ENCODE peak calls at places on chromosome 22, in five cellular contexts. C is A549, I is IMR-90, G is K562, K is HepG2. N is an unnamed sample.
A peak's percentile ranks its signal among the peaks of the same experiment; 100 is the strongest.

GRCh38 chr22:37337204-37337943 is 55.1 kb downstream of the CYTH4 start:
- DNase-seq in C (peak; percentile 34), I (peak; percentile 55), G (no peak), K (no peak), N (no peak)

GRCh38 chr22:33883561-33883960 is 36.7 kb downstream of the LARGE1 start:
- DNase-seq in C (no peak), I (no peak), G (no peak), K (no peak), N (no peak)

GRCh38 chr22:50698546-50698945 is 25.9 kb downstream of the SHANK3 start:
- DNase-seq in C (no peak), I (no peak), G (no peak), K (no peak), N (no peak)

GRCh38 chr22:38258895-38259294 is 13.9 kb downstream of the TMEM184B start:
- DNase-seq in C (no peak), I (peak; percentile 91), G (no peak), K (no peak), N (no peak)

GRCh38 chr22:49571326-49571725 is 256.3 kb downstream of the BRD1 start:
- DNase-seq in C (no peak), I (no peak), G (no peak), K (no peak), N (no peak)

GRCh38 chr22:17213976-17214375 is 5.3 kb downstream of the ADA2 start:
- DNase-seq in C (peak; percentile 24), I (peak; percentile 3), G (peak; percentile 59), K (peak; percentile 21), N (peak; percentile 72)

GRCh38 chr22:27749597-27750225 is 51.8 kb downstream of the MN1 start:
- DNase-seq in C (no peak), I (peak; percentile 13), G (no peak), K (no peak), N (no peak)

GRCh38 chr22:33656808-33657628 is 263.3 kb downstream of the LARGE1 start:
- DNase-seq in C (no peak), I (no peak), G (no peak), K (no peak), N (no peak)

GRCh38 chr22:46092011-46092410 is 58.3 kb upstream of the PPARA start:
- DNase-seq in C (no peak), I (no peak), G (no peak), K (no peak), N (no peak)

GRCh38 chr22:19038728-19039447 is 83.3 kb downstream of the DGCR2 start:
- DNase-seq in C (no peak), I (no peak), G (no peak), K (no peak), N (no peak)

GRCh38 chr22:42284230-42284591 is 13.8 kb upstream of the TCF20 start:
- DNase-seq in C (no peak), I (no peak), G (no peak), K (no peak), N (no peak)

GRCh38 chr22:27668828-27669797 is 132.4 kb downstream of the MN1 start:
- DNase-seq in C (peak; percentile 87), I (peak; percentile 18), G (peak; percentile 78), K (peak; percentile 91), N (no peak)

GRCh38 chr22:46139895-46140350 is 10.4 kb upstream of the PPARA start:
- DNase-seq in C (no peak), I (no peak), G (no peak), K (peak; percentile 58), N (no peak)

GRCh38 chr22:22691716-22692701 is 47.6 kb downstream of the GGTLC2 start:
- DNase-seq in C (peak; percentile 10), I (no peak), G (no peak), K (no peak), N (no peak)

GRCh38 chr22:40855960-40856512 is 403 bp downstream of the ST13 start:
- DNase-seq in C (peak; percentile 19), I (peak; percentile 18), G (peak; percentile 60), K (no peak), N (no peak)
- TF ChIP-seq MAFK in C (no peak), I (no peak), G (no peak), K (no peak), N (no peak)

DNA sequence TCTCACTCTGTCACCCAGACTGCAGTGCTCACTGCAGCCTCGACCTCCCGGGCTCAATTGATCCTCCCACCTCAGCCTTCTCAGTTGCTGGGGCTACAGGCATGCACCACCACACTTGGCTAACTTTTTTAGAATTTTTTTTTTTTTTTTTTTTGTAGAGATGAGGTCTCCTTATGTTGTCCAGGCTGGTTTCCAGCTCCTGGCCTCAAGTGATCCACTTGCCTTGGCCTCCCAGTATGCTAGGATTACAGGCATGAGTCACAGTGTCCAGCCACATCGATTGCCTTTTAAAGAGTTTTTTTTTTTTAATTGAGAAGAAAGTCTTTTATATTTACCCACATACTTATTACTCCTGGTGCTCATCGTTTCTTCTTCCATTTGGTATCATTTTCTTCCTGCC is 30.0 kb downstream of the PARVG start:
- DNase-seq in C (no peak), I (peak; percentile 54), G (no peak), K (no peak), N (no peak)
- TF ChIP-seq MAFK in C (no peak), I (no peak), G (no peak), K (no peak), N (no peak)

GRCh38 chr22:29305836-29306174 is 645 bp upstream of the GAS2L1 start:
- DNase-seq in C (no peak), I (no peak), G (no peak), K (no peak), N (no peak)
- TF ChIP-seq MAFK in C (no peak), I (no peak), G (no peak), K (no peak), N (no peak)

GRCh38 chr22:24822471-24822870 is 16.5 kb downstream of the SGSM1 start:
- DNase-seq in C (no peak), I (no peak), G (no peak), K (no peak), N (no peak)

GRCh38 chr22:24823787-24824186 is 17.8 kb downstream of the SGSM1 start:
- DNase-seq in C (no peak), I (no peak), G (no peak), K (no peak), N (no peak)

GRCh38 chr22:24819487-24819886 is 13.5 kb downstream of the SGSM1 start:
- DNase-seq in C (no peak), I (no peak), G (no peak), K (no peak), N (no peak)

GRCh38 chr22:24816841-24817240 is 10.8 kb downstream of the SGSM1 start:
- DNase-seq in C (no peak), I (no peak), G (no peak), K (no peak), N (no peak)

DNA sequence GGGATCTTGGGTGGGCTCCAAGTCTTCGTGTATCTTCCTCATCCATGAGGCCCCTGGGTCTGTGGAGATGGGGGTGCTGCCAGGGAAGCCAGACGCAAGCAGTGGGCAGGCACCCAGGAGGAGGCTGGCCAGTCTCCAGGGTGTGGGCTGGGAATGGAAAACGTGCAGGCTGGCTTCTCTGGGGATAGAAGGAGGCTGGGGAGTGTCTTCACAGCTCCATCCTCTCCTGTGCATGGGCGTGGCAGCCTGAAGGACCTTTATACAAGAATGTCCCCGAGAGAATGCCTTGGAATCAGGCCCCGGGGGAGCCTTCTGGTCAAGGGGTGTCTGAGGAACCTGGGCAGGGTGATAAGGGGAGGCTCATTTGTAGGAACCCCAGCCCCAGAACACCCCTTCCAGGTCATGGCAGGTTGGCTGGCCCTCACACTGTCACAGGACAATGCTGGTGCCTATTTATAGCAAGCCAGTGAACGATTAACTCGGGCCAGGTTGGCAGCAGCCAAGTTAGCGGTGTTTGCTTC is 14.0 kb downstream of the SGSM1 start:
- DNase-seq in C (peak; percentile 37), I (no peak), G (no peak), K (no peak), N (no peak)
- TF ChIP-seq MAFK in C (no peak), I (no peak), G (no peak), K (no peak), N (no peak)

DNA sequence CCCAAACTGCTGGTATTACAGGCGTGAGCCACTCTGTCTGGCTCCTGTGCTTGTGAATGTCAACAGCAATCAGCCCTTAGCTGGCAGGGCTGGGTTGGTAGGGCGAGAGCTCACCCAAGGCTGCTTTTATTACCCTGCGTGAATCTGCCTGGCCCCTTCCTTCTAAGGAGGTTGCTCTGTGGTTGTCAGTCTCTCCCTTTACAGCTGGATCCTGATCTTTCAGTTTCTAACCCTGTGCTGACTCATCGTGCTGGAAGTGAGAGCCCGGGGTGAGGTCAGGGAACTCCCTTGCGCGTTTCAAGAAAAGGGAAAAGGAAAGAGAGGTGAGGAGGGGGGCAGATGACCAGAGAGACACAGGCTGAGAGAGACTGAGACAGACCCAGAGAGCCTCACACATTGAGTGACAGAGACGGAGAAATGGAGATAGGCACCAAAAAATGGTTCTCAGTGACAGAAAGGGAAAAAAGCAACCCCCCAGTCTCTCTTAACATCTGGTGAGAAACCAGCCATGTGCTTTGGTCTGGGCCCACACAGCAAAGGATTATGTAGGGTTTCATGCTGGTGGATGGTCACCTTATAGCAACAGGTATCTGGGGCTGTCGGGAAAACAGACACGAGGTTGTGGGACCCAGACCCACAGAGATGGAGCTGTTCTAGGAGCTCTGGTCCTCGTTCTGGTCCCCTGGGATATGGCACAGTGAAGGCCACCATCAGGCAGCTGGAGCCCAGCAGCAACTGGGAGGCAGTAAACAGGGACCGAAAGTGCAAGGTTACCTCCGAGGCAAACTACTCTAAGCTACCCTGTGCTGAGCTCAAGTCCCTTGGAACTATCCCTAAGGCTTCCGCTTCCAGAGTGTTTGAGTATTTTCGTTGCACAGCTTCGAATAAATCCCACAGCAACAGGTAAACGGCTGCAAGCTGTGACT is 2.5 kb downstream of the TCN2 start:
- DNase-seq in C (peak; percentile 59), I (peak; percentile 86), G (peak; percentile 81), K (no peak), N (no peak)
- TF ChIP-seq MAFK in C (peak; percentile 79), I (peak; percentile 41), G (peak; percentile 84), K (no peak), N (peak; percentile 23)